ENCODE peak calls at places on chromosome 19, in five cellular contexts. H is A549, Q is SK-N-SH, J is GM12878, G is K562. R is an unnamed sample.

GRCh38 chr19:8361921-8362793 is 1.8 kb upstream of the ANGPTL4 start:
- DNase-seq in H (peak), Q (peak), J (no peak), G (no peak), R (peak)

GRCh38 chr19:45179063-45179847 is 671 bp downstream of the BLOC1S3 start:
- DNase-seq in H (no peak), Q (peak), J (no peak), G (peak), R (no peak)

GRCh38 chr19:5090780-5091575 is 122.1 kb downstream of the KDM4B start:
- DNase-seq in H (no peak), Q (peak), J (no peak), G (peak), R (no peak)

GRCh38 chr19:38320969-38321339 is 1.3 kb downstream of the KCNK6 start:
- DNase-seq in H (no peak), Q (no peak), J (no peak), G (no peak), R (no peak)

GRCh38 chr19:45216677-45217076 is 28.5 kb downstream of the EXOC3L2 start:
- DNase-seq in H (no peak), Q (no peak), J (no peak), G (no peak), R (no peak)

GRCh38 chr19:4007836-4008539 is 452 bp downstream of the PIAS4 start:
- DNase-seq in H (no peak), Q (peak), J (no peak), G (peak), R (peak)

GRCh38 chr19:11423164-11423803 is 4.2 kb upstream of the RGL3 start:
- DNase-seq in H (no peak), Q (no peak), J (no peak), G (no peak), R (no peak)

GRCh38 chr19:2511570-2511969 is 35.6 kb downstream of the GADD45B start:
- DNase-seq in H (no peak), Q (no peak), J (no peak), G (no peak), R (no peak)

GRCh38 chr19:47674548-47674947 is 38.7 kb upstream of the EHD2 start:
- DNase-seq in H (no peak), Q (no peak), J (no peak), G (no peak), R (no peak)

GRCh38 chr19:43640424-43640757 is 741 bp upstream of the CADM4 start:
- DNase-seq in H (no peak), Q (no peak), J (no peak), G (no peak), R (no peak)

GRCh38 chr19:38034153-38034835 is 127.3 kb downstream of the SIPA1L3 start:
- DNase-seq in H (no peak), Q (no peak), J (no peak), G (no peak), R (no peak)

GRCh38 chr19:44582581-44583265 is 30.6 kb upstream of the IGSF23 start:
- DNase-seq in H (peak), Q (peak), J (no peak), G (peak), R (no peak)

GRCh38 chr19:1837625-1838105 is 10.6 kb downstream of the REXO1 start:
- DNase-seq in H (peak), Q (peak), J (no peak), G (peak), R (peak)

GRCh38 chr19:51327066-51327985 is 14.6 kb downstream of the VSIG10L start:
- DNase-seq in H (peak), Q (no peak), J (no peak), G (peak), R (peak)

GRCh38 chr19:3346677-3347353 is 19.6 kb upstream of the NFIC start:
- DNase-seq in H (no peak), Q (no peak), J (no peak), G (no peak), R (no peak)

GRCh38 chr19:823565-824121 is 1.9 kb upstream of the PLPPR3 start:
- DNase-seq in H (no peak), Q (no peak), J (no peak), G (peak), R (no peak)

DNA sequence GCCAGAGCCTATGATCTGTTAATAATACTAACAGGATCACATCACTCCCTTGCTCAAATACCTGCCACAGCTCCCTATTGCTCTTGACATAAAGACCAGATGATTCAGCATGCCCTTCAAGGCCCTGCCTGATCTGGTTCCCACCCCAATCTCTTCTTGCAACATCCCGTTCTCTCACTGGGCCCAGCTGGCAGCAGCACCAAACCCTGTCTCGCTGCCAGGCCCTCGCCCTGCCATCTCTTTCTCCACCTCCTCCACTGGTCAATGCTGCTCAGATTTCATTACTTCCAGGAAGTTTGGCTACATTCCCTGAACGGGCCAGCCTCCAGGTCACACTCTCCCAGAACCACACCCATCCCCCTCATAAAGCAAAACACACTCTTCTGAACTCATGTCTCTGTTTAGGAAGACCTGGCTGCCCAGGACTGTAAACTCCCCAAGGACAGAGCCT is 8.6 kb upstream of the BCAT2 start:
- DNase-seq in H (no peak), Q (no peak), J (no peak), G (no peak), R (no peak)
- TF ChIP-seq CHD2 in H (no peak), Q (no peak), J (no peak), G (no peak), R (no peak)

GRCh38 chr19:14516746-14517438 is 1.3 kb downstream of the DNAJB1 start:
- DNase-seq in H (no peak), Q (no peak), J (no peak), G (peak), R (no peak)

GRCh38 chr19:14516048-14516534 is 2.1 kb downstream of the DNAJB1 start:
- DNase-seq in H (no peak), Q (no peak), J (no peak), G (no peak), R (no peak)

GRCh38 chr19:14517446-14517839 is 754 bp downstream of the DNAJB1 start:
- DNase-seq in H (no peak), Q (no peak), J (no peak), G (no peak), R (no peak)

GRCh38 chr19:14519245-14519859 is 1.2 kb upstream of the DNAJB1 start:
- DNase-seq in H (no peak), Q (no peak), J (no peak), G (no peak), R (no peak)

DNA sequence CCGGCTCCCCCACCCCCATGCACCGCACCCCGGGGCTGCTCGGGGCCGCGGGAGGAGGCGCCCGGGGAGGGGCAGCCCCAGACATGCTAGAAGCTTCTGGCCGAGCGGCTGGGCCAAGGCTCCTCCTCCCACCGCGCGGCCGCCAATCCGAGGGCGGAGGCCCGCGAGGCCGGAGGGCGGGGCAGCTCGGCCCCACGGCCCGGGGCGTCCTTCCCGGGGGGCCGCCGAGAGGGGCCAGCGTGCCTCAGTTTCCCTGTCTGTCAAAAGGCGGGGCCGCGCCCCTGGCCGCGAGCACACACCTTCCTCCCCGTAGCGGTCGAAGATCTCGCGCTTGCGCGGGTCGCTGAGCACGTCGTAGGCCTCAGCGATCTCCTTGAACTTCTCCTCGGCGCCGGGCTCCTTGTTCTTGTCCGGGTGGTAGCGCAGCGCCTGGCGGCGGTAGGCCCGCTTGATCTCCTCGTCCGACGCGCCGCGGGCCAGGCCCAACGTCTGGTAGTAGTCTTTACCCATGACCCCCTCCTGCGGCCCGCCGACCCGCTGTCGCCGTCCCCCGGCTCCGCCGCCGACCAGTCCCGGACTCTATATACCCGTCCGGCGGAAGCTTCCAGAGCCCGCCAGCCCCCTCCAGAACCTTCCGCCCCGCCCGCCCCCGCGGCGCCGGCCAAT is at the start of gene DNAJB1:
- DNase-seq in H (peak), Q (peak), J (no peak), G (peak), R (peak)
- TF ChIP-seq CHD2 in H (no peak), Q (no peak), J (no peak), G (no peak), R (no peak)

DNA sequence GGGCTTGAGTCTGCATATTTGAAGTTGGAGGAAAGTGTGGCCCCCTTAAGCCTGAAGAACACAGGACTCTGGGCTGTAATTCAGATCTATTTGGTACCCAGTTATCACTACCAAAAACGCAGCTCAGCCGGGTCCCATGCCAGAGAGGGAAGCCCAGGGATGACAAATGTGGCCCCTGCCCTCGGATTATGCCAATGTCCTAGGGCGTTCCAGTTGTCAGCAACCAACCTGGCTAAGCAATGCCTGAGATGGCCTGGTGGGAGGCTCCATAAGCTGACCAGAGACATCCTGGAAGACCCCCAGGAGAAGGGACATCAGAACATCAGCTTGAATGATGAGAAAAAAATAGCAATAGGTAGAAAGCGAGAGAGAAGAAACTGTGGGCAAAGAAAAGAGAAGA is 79.6 kb upstream of the UQCRFS1 start:
- DNase-seq in H (no peak), Q (no peak), J (no peak), G (no peak), R (no peak)
- TF ChIP-seq CHD2 in H (no peak), Q (no peak), J (no peak), G (no peak), R (no peak)

DNA sequence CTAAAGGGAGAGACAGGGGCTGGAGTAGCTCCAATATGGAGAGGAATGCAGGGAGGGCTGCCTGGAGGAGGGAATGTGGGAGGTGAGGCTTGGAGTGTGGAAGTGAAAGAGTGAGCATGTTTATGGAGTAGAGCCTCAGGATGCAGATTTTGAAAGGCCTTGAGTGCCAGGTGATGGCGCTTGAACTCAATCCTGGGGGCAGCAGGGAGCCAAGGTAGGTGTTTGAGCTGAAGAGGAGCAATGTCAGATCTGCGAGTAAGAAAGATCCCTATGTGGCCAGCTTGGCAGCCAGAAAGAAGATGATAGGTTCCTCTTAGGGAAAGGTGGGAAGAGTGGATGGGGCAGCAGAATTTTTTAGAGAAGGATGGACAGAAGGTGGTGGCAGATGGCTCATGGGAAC is 40.3 kb downstream of the CYP4F22 start:
- DNase-seq in H (no peak), Q (no peak), J (no peak), G (no peak), R (no peak)
- TF ChIP-seq CHD2 in H (no peak), Q (no peak), J (no peak), G (no peak), R (no peak)

GRCh38 chr19:46618670-46619231 is 6.1 kb downstream of the PTGIR start:
- DNase-seq in H (no peak), Q (peak), J (peak), G (no peak), R (no peak)
- TF ChIP-seq CHD2 in H (no peak), Q (no peak), J (no peak), G (no peak), R (no peak)

DNA sequence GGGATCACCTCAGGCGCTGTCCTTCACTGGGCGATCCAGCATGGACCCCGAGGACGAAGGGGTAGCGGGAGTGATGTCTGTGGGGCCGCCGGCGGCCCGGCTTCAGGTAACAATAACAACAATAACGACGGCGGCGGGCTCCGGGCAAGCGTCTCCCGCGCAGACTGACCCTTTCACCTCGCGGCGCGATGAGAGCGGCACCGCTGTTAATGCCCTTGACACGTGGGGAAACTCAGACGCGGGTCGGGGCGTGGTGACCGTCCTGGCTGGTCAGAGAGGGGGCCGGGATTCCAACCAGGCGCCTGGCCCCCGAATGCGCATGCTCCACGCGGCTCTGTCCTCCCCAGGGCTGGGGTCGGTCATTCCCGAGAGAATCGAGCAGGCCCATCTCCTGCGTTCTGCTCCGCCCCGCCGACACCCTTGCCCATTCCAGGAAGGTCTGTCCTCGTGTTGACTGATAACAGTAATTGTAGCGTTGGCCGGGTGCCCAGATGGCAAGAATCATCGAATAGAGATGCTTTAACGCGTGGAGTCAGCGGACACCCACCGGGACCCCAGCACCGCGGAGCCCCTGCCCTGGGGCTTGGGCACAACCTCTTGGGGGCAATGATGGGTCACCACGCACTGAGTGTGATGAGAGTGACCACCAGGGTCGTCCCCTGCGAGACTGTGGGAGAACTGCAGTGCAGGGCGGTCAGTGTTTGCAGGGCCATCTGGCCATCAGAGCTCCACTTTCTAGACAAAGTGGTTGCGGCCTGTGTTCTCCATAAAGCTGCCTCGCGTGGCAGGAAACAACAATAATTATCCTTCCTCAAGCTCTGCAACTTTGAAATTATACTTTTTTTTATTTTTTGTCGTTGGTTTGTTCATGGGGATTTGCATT is 528 bp downstream of the ZNF8 start:
- DNase-seq in H (peak), Q (peak), J (no peak), G (peak), R (peak)
- TF ChIP-seq CHD2 in H (no peak), Q (peak), J (no peak), G (no peak), R (no peak)

DNA sequence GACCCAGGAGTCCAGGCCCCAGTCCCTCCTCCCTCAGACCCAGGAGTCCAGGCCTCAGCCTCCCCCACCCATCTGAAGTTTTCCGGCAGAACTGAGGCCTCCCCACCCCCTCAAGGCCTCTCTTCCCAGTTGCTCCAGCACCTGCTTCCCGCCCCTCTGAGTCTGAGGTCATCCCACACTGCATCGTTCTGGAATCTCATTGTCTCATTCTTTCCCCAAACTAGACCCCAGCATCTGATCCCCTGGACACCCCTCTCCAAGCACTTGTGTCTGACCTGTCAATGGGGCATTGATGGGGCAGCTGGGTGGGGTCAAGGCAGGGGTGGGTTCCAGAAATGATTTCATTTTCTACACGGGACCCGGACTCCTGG is 793 bp upstream of the SBK2 start:
- DNase-seq in H (no peak), Q (no peak), J (no peak), G (peak), R (no peak)
- TF ChIP-seq CHD2 in H (no peak), Q (no peak), J (no peak), G (no peak), R (no peak)

DNA sequence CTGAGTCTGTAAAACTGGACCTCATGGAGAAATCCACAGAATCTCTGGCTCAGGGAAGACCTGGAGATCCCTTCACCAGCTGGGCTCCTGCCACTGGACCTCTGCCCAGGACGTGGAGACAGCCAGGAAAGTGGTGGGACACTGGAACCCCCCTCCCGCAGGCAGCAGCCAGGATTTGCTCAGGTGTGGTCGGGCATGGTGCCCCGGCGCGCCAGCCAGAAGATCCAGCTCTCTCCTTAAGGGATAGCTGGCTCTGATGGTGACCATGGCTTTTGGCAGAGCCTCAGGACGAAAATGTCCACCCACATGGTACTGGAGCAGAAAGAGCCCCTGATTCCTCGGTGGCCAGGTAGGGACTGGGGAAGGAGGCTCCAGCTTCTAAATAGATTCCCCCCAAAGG is 26.6 kb upstream of the KCTD15 start:
- DNase-seq in H (no peak), Q (no peak), J (no peak), G (no peak), R (no peak)
- TF ChIP-seq CHD2 in H (no peak), Q (no peak), J (no peak), G (no peak), R (no peak)

R was measured in HepG2.